ENCODE peak calls at places on chromosomes 4 and X, in six cellular contexts. X is adrenal gland, B is thoracic aorta, C is endodermal cell, Y is RWPE1, Z is nephron progenitor cell. P is an unnamed sample.
A peak's percentile ranks its signal among the peaks of the same experiment; 100 is the strongest.

GRCh38 chr4:20520901-20521300 is 179.4 kb upstream of the PACRGL start:
- DNase-seq in Z (no peak), C (no peak), X (no peak), Y (peak; percentile 66), B (no peak), P (no peak)

GRCh38 chr4:2284934-2285664 is 23.2 kb upstream of the MXD4 start:
- DNase-seq in Z (no peak), B (no peak), X (no peak), C (no peak), Y (no peak), P (no peak)

GRCh38 chr4:64079316-64079715 is 329.9 kb downstream of the TECRL start:
- DNase-seq in X (no peak), B (no peak), Y (peak; percentile 34), C (no peak), Z (no peak), P (no peak)

GRCh38 chr4:124754671-124755070 is 42.1 kb upstream of the ANKRD50 start:
- DNase-seq in B (no peak), C (no peak), Y (no peak), Z (no peak), X (no peak), P (no peak)

GRCh38 chrX:135340827-135341226 is 31.5 kb downstream of the ETDC start:
- DNase-seq in Y (no peak), C (no peak), B (no peak), Z (no peak), X (no peak), P (no peak)

GRCh38 chr4:71288875-71289274 is 49.9 kb upstream of the SLC4A4 start:
- DNase-seq in Z (no peak), Y (no peak), C (no peak), B (no peak), X (no peak), P (no peak)

GRCh38 chr4:139823746-139824145 is 158.1 kb downstream of the MGST2 start:
- DNase-seq in C (no peak), Z (no peak), Y (no peak), X (no peak), B (no peak), P (no peak)

GRCh38 chr4:76488905-76489798 is 54.1 kb downstream of the SHROOM3 start:
- DNase-seq in Z (no peak), Y (no peak), B (no peak), C (no peak), X (no peak), P (no peak)

GRCh38 chr4:57342406-57342805 is 232.2 kb upstream of the IGFBP7 start:
- DNase-seq in C (no peak), B (no peak), Y (no peak), X (no peak), Z (no peak), P (no peak)

GRCh38 chrX:13863326-13863725 is 46.4 kb upstream of the GPM6B start:
- DNase-seq in B (no peak), Z (no peak), C (no peak), Y (no peak), X (no peak), P (no peak)

GRCh38 chr4:93302310-93302709 is 526.2 kb upstream of the ATOH1 start:
- DNase-seq in Z (no peak), Y (no peak), B (no peak), X (no peak), C (no peak), P (no peak)

GRCh38 chr4:35525192-35525978 is 718.9 kb downstream of the ARAP2 start:
- DNase-seq in C (peak; percentile 67), Y (no peak), B (no peak), X (no peak), Z (no peak), P (no peak)

GRCh38 chr4:106261980-106262379 is 54.0 kb downstream of the TBCK start:
- DNase-seq in Z (no peak), B (no peak), Y (no peak), C (no peak), X (no peak), P (no peak)

GRCh38 chr4:128727658-128728057 is 81.8 kb upstream of the JADE1 start:
- DNase-seq in X (no peak), Y (no peak), Z (no peak), B (no peak), C (no peak), P (no peak)
- TF ChIP-seq CTCF in X (no peak), Y (no peak), Z (no peak), B (no peak), C (no peak), P (no peak)

GRCh38 chrX:150146271-150146888 is 208.1 kb upstream of the EOLA2 start:
- DNase-seq in X (no peak), B (no peak), Z (no peak), Y (no peak), C (peak; percentile 58), P (no peak)
- TF ChIP-seq CTCF in X (no peak), B (no peak), Z (no peak), Y (no peak), C (peak; percentile 61), P (no peak)

GRCh38 chrX:6021316-6022091 is 207.2 kb downstream of the NLGN4X start:
- DNase-seq in B (no peak), X (peak; percentile 47), C (peak; percentile 84), Z (peak; percentile 67), Y (no peak), P (peak; percentile 39)
- TF ChIP-seq CTCF in B (no peak), X (peak; percentile 37), C (peak; percentile 95), Z (peak; percentile 82), Y (no peak), P (peak; percentile 86)

GRCh38 chrX:18422325-18422724 is 3.1 kb upstream of the CDKL5 start:
- DNase-seq in X (no peak), Y (no peak), Z (no peak), C (no peak), B (no peak), P (no peak)
- TF ChIP-seq CTCF in X (no peak), Y (no peak), Z (no peak), C (no peak), B (no peak), P (no peak)

GRCh38 chr4:25190407-25190806 is 30.2 kb upstream of the SEPSECS start:
- DNase-seq in Z (no peak), Y (no peak), B (no peak), X (no peak), C (peak; percentile 59), P (no peak)
- TF ChIP-seq CTCF in Z (no peak), Y (no peak), B (no peak), X (no peak), C (peak; percentile 60), P (no peak)

DNA sequence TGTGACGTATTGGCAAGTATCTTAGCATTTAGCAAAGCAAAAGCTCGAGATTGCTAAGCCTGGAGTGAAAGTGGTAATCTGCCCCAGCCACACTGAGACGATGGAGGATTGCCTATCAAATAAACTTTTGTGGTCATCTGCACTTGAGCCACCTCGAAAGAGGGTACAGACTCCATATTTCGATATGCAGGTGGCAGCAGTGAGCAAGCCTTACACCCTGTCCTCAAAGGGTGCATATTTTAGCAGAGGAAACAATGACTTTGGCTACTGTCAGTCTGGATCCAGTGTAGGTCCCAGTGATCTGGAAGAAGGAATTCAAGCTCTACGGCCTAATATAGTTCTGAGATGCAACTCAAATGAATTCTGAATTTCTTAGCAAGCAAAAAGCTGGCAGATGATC is 153.9 kb downstream of the ATG4A start:
- DNase-seq in X (no peak), B (no peak), C (peak; percentile 49), Z (no peak), Y (no peak), P (no peak)
- TF ChIP-seq CTCF in X (no peak), B (no peak), C (peak; percentile 43), Z (no peak), Y (no peak), P (peak; percentile 4)

DNA sequence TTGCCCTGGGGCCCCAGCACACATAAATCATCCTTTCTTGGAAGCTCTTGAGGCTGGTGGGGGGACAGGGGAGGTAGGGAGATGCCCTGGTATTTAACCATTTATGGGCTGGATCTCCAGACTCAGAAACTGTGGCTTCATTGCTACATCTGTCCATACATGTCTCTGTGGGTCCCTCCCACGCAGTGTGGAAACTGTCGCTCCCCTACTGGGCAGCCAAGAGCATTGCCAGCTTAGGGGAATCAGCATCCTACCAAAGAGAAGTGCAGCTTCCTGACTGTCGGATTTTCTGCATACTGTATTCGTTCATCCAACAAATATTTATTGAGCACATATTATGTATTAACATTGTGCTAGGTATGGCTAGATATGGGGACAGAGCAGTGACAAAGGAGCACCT is 3.7 kb downstream of the GRIPAP1 start:
- DNase-seq in Z (no peak), X (no peak), B (no peak), C (no peak), Y (no peak), P (no peak)
- TF ChIP-seq CTCF in Z (no peak), X (no peak), B (no peak), C (peak; percentile 34), Y (no peak), P (no peak)